ENCODE peak calls at places on chromosomes 11 and 22, in five cellular contexts. One of them, this sample, is unnamed.

GRCh38 chr22:24997023-24997422 is 44.5 kb downstream of the KIAA1671 start:
- DNase-seq in Panc1: no peak
- DNase-seq in transverse colon: no peak
- DNase-seq in breast epithelium: no peak
- DNase-seq in Jurkat, Clone E6-1: no peak
- DNase-seq in this sample: no peak

GRCh38 chr11:78314753-78315152 is 102.9 kb downstream of the GAB2 start:
- DNase-seq in Panc1: no peak
- DNase-seq in transverse colon: no peak
- DNase-seq in breast epithelium: no peak
- DNase-seq in Jurkat, Clone E6-1: no peak
- DNase-seq in this sample: no peak

GRCh38 chr22:20785415-20785814 is 11.5 kb downstream of the SERPIND1 start:
- DNase-seq in Panc1: no peak
- DNase-seq in transverse colon: no peak
- DNase-seq in breast epithelium: no peak
- DNase-seq in Jurkat, Clone E6-1: no peak
- DNase-seq in this sample: no peak

GRCh38 chr22:31945478-31945815 is 1.1 kb downstream of the YWHAH start:
- DNase-seq in Panc1: no peak
- DNase-seq in transverse colon: peak
- DNase-seq in breast epithelium: no peak
- DNase-seq in Jurkat, Clone E6-1: no peak
- DNase-seq in this sample: no peak

GRCh38 chr11:115612331-115612730 is 108.1 kb upstream of the CADM1 start:
- DNase-seq in Panc1: no peak
- DNase-seq in transverse colon: no peak
- DNase-seq in breast epithelium: no peak
- DNase-seq in Jurkat, Clone E6-1: no peak
- DNase-seq in this sample: no peak

GRCh38 chr11:14300661-14301304 is 58.2 kb downstream of the RRAS2 start:
- DNase-seq in Panc1: peak
- DNase-seq in transverse colon: peak
- DNase-seq in breast epithelium: no peak
- DNase-seq in Jurkat, Clone E6-1: peak
- DNase-seq in this sample: peak

GRCh38 chr22:23113847-23114720 is 27.7 kb downstream of the RSPH14 start:
- DNase-seq in Panc1: no peak
- DNase-seq in transverse colon: no peak
- DNase-seq in breast epithelium: no peak
- DNase-seq in Jurkat, Clone E6-1: no peak
- DNase-seq in this sample: no peak

GRCh38 chr11:56846631-56847400 is 98.3 kb upstream of the OR9G4 start:
- DNase-seq in Panc1: no peak
- DNase-seq in transverse colon: no peak
- DNase-seq in breast epithelium: no peak
- DNase-seq in Jurkat, Clone E6-1: no peak
- DNase-seq in this sample: no peak

GRCh38 chr11:111322534-111322933 is 24.2 kb downstream of the POU2AF3 start:
- DNase-seq in Panc1: no peak
- DNase-seq in transverse colon: no peak
- DNase-seq in breast epithelium: no peak
- DNase-seq in Jurkat, Clone E6-1: no peak
- DNase-seq in this sample: no peak

GRCh38 chr11:1105183-1105565 is 30.5 kb downstream of the MUC2 start:
- DNase-seq in Panc1: no peak
- DNase-seq in transverse colon: no peak
- DNase-seq in breast epithelium: no peak
- DNase-seq in Jurkat, Clone E6-1: no peak
- DNase-seq in this sample: no peak

GRCh38 chr11:19430346-19431058 is 189.8 kb upstream of the E2F8 start:
- DNase-seq in Panc1: no peak
- DNase-seq in transverse colon: no peak
- DNase-seq in breast epithelium: no peak
- DNase-seq in Jurkat, Clone E6-1: no peak
- DNase-seq in this sample: no peak

GRCh38 chr11:12242071-12242672 is 131.8 kb downstream of the MICAL2 start:
- DNase-seq in Panc1: no peak
- DNase-seq in transverse colon: no peak
- DNase-seq in breast epithelium: no peak
- DNase-seq in Jurkat, Clone E6-1: peak
- DNase-seq in this sample: no peak

GRCh38 chr11:3877252-3878035 is 22.0 kb downstream of the STIM1 start:
- DNase-seq in Panc1: no peak
- DNase-seq in transverse colon: no peak
- DNase-seq in breast epithelium: no peak
- DNase-seq in Jurkat, Clone E6-1: no peak
- DNase-seq in this sample: no peak

GRCh38 chr11:9716275-9717039 is 52.6 kb downstream of the SWAP70 start:
- DNase-seq in Panc1: no peak
- DNase-seq in transverse colon: no peak
- DNase-seq in breast epithelium: no peak
- DNase-seq in Jurkat, Clone E6-1: no peak
- DNase-seq in this sample: no peak

GRCh38 chr11:121482231-121483129 is 29.7 kb upstream of the SORL1-AS1 start:
- DNase-seq in Panc1: no peak
- DNase-seq in transverse colon: peak
- DNase-seq in breast epithelium: no peak
- DNase-seq in Jurkat, Clone E6-1: peak
- DNase-seq in this sample: no peak

GRCh38 chr22:43004362-43005035 is 10.4 kb downstream of the PACSIN2 start:
- DNase-seq in Panc1: no peak
- DNase-seq in transverse colon: peak
- DNase-seq in breast epithelium: no peak
- DNase-seq in Jurkat, Clone E6-1: no peak
- DNase-seq in this sample: no peak

GRCh38 chr11:35317253-35317652 is 102.1 kb downstream of the SLC1A2 start:
- DNase-seq in Panc1: no peak
- DNase-seq in transverse colon: no peak
- DNase-seq in breast epithelium: no peak
- DNase-seq in Jurkat, Clone E6-1: no peak
- DNase-seq in this sample: no peak

GRCh38 chr11:11876458-11876857 is 34.7 kb downstream of the USP47 start:
- DNase-seq in Panc1: no peak
- DNase-seq in transverse colon: no peak
- DNase-seq in breast epithelium: no peak
- DNase-seq in Jurkat, Clone E6-1: no peak
- DNase-seq in this sample: no peak

GRCh38 chr11:104897891-104898684 is at the start of gene CASP12:
- DNase-seq in Panc1: no peak
- DNase-seq in transverse colon: no peak
- DNase-seq in breast epithelium: no peak
- DNase-seq in Jurkat, Clone E6-1: no peak
- DNase-seq in this sample: no peak

GRCh38 chr11:9076661-9077060 is 14.7 kb downstream of the SCUBE2 start:
- DNase-seq in Panc1: no peak
- DNase-seq in transverse colon: no peak
- DNase-seq in breast epithelium: no peak
- DNase-seq in Jurkat, Clone E6-1: no peak
- DNase-seq in this sample: no peak

GRCh38 chr22:37068859-37069258 is 17.3 kb downstream of the KCTD17 start:
- DNase-seq in Panc1: no peak
- DNase-seq in transverse colon: no peak
- DNase-seq in breast epithelium: no peak
- DNase-seq in Jurkat, Clone E6-1: no peak
- DNase-seq in this sample: no peak

GRCh38 chr11:46216040-46216764 is 61.3 kb upstream of the CREB3L1 start:
- DNase-seq in Panc1: no peak
- DNase-seq in transverse colon: no peak
- DNase-seq in breast epithelium: no peak
- DNase-seq in Jurkat, Clone E6-1: no peak
- DNase-seq in this sample: no peak

GRCh38 chr11:85771568-85771967 is 39.4 kb downstream of the SYTL2 start:
- DNase-seq in Panc1: no peak
- DNase-seq in transverse colon: no peak
- DNase-seq in breast epithelium: no peak
- DNase-seq in Jurkat, Clone E6-1: no peak
- DNase-seq in this sample: no peak

GRCh38 chr11:125376117-125376516 is 119.9 kb downstream of the FEZ1 start:
- DNase-seq in Panc1: no peak
- DNase-seq in transverse colon: no peak
- DNase-seq in breast epithelium: no peak
- DNase-seq in Jurkat, Clone E6-1: no peak
- DNase-seq in this sample: peak

GRCh38 chr11:9490376-9490775 is 29.6 kb downstream of the ZNF143 start:
- DNase-seq in Panc1: no peak
- DNase-seq in transverse colon: no peak
- DNase-seq in breast epithelium: no peak
- DNase-seq in Jurkat, Clone E6-1: no peak
- DNase-seq in this sample: no peak

GRCh38 chr22:49999063-49999900 is 13.3 kb downstream of the IL17REL start:
- DNase-seq in Panc1: no peak
- DNase-seq in transverse colon: peak
- DNase-seq in breast epithelium: no peak
- DNase-seq in Jurkat, Clone E6-1: no peak
- DNase-seq in this sample: peak

GRCh38 chr22:47352920-47353700 is 590.7 kb downstream of the TBC1D22A start:
- DNase-seq in Panc1: no peak
- DNase-seq in transverse colon: no peak
- DNase-seq in breast epithelium: no peak
- DNase-seq in Jurkat, Clone E6-1: no peak
- DNase-seq in this sample: no peak

GRCh38 chr11:14345668-14346067 is 13.3 kb downstream of the RRAS2 start:
- DNase-seq in Panc1: no peak
- DNase-seq in transverse colon: no peak
- DNase-seq in breast epithelium: no peak
- DNase-seq in Jurkat, Clone E6-1: no peak
- DNase-seq in this sample: no peak

GRCh38 chr11:102518296-102519094 is 12.1 kb downstream of the MMP7 start:
- DNase-seq in Panc1: no peak
- DNase-seq in transverse colon: no peak
- DNase-seq in breast epithelium: no peak
- DNase-seq in Jurkat, Clone E6-1: no peak
- DNase-seq in this sample: no peak

GRCh38 chr11:19770277-19770676 is 57.6 kb downstream of the NAV2 start:
- DNase-seq in Panc1: no peak
- DNase-seq in transverse colon: no peak
- DNase-seq in breast epithelium: no peak
- DNase-seq in Jurkat, Clone E6-1: no peak
- DNase-seq in this sample: no peak

GRCh38 chr11:123174196-123175183 is 20.6 kb downstream of the CLMP start:
- DNase-seq in Panc1: no peak
- DNase-seq in transverse colon: peak
- DNase-seq in breast epithelium: no peak
- DNase-seq in Jurkat, Clone E6-1: no peak
- DNase-seq in this sample: no peak

GRCh38 chr11:130162733-130163132 is 3.2 kb downstream of the ST14 start:
- DNase-seq in Panc1: no peak
- DNase-seq in transverse colon: peak
- DNase-seq in breast epithelium: no peak
- DNase-seq in Jurkat, Clone E6-1: peak
- DNase-seq in this sample: no peak

GRCh38 chr22:43853328-43853931 is 8.9 kb downstream of the SULT4A1 start:
- DNase-seq in Panc1: no peak
- DNase-seq in transverse colon: no peak
- DNase-seq in breast epithelium: peak
- DNase-seq in Jurkat, Clone E6-1: no peak
- DNase-seq in this sample: no peak

DNA sequence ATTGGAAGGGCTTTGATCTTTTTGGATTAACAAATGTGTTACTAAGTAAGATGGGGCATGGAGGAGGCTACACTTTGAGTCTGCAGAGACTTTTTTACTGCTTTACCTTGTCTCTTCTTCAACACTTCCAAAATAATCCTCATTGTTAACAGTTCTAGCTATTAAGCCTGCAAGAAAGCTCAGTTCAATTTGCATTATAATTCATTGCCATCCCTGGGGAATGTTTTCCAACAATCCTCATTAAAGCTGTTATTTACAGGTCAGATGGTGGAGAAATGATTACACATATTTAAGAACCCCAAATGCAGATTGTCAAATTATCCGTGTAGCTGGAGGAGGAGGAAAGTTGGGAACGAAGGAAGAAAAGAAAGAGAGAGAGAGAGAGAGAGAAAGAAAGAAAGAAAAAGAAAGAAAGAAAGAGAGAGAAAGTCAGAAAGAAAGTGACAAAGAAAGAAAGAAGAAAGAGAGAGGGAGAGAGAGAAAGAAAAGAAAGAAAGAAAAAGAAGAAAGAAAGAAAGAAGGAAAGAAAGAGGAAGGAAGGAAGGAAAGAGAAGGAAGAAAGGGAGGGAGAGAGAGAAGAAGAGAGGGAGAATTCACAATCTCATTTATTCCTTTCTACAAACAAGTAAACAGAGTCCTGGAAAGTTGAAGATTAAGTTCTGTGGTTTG is 443.9 kb downstream of the INSC start:
- DNase-seq in Panc1: no peak
- DNase-seq in transverse colon: no peak
- DNase-seq in breast epithelium: no peak
- DNase-seq in Jurkat, Clone E6-1: no peak
- DNase-seq in this sample: no peak
- H3K4me3 ChIP-seq in Panc1: no peak
- H3K4me3 ChIP-seq in transverse colon: no peak
- H3K4me3 ChIP-seq in breast epithelium: no peak
- H3K4me3 ChIP-seq in Jurkat, Clone E6-1: no peak
- H3K4me3 ChIP-seq in this sample: no peak

GRCh38 chr11:59273008-59273841 is 60.5 kb upstream of the MPEG1 start:
- DNase-seq in Panc1: no peak
- DNase-seq in transverse colon: peak
- DNase-seq in breast epithelium: no peak
- DNase-seq in Jurkat, Clone E6-1: no peak
- DNase-seq in this sample: no peak
- H3K4me3 ChIP-seq in Panc1: no peak
- H3K4me3 ChIP-seq in transverse colon: no peak
- H3K4me3 ChIP-seq in breast epithelium: no peak
- H3K4me3 ChIP-seq in Jurkat, Clone E6-1: no peak
- H3K4me3 ChIP-seq in this sample: no peak

DNA sequence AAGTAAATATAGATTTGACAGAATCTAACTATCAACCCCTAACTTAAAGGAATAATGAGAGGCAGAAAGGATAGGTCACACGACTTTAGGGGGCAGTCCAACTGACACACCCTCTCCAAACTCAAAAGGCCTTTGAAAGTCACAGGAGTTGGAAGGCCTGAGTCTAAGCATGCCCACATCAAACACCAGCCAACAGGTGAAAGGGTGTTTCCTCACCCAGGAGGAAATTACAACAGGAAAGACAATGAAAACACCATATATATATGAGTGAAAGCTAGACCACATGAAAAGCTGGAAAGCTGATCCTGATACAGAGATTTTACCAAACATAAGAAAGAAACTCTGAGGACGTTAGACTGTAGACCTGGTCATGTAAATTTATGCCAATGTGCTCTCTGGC is 10.5 kb upstream of the DEPDC7 start:
- DNase-seq in Panc1: no peak
- DNase-seq in transverse colon: no peak
- DNase-seq in breast epithelium: no peak
- DNase-seq in Jurkat, Clone E6-1: peak
- DNase-seq in this sample: no peak
- H3K4me3 ChIP-seq in Panc1: no peak
- H3K4me3 ChIP-seq in transverse colon: no peak
- H3K4me3 ChIP-seq in breast epithelium: no peak
- H3K4me3 ChIP-seq in Jurkat, Clone E6-1: no peak
- H3K4me3 ChIP-seq in this sample: no peak

GRCh38 chr11:18046116-18046777 is at the start of gene TPH1:
- DNase-seq in Panc1: no peak
- DNase-seq in transverse colon: peak
- DNase-seq in breast epithelium: peak
- DNase-seq in Jurkat, Clone E6-1: no peak
- DNase-seq in this sample: peak
- H3K4me3 ChIP-seq in Panc1: peak
- H3K4me3 ChIP-seq in transverse colon: peak
- H3K4me3 ChIP-seq in breast epithelium: peak
- H3K4me3 ChIP-seq in Jurkat, Clone E6-1: no peak
- H3K4me3 ChIP-seq in this sample: peak

This sample was measured in thoracic aorta.